ENCODE peak calls at places on chromosomes 12 and 14, in five cellular contexts. One of them, this sample, is unnamed.

GRCh38 chr14:71554959-71555612 is 377.1 kb upstream of the RGS6 start:
- DNase-seq in activated naive CD4-positive, alpha-beta T cell: no peak
- DNase-seq in hepatic stellate cell: no peak
- DNase-seq in NCI-H1092: no peak
- DNase-seq in breast epithelium: no peak
- DNase-seq in this sample: no peak

GRCh38 chr12:46267618-46268348 is 1.1 kb downstream of the SLC38A1 start:
- DNase-seq in activated naive CD4-positive, alpha-beta T cell: peak; percentile 16
- DNase-seq in breast epithelium: no peak
- DNase-seq in NCI-H1092: peak; percentile 79
- DNase-seq in hepatic stellate cell: peak; percentile 60
- DNase-seq in this sample: no peak

GRCh38 chr12:39803151-39803550 is 183.5 kb upstream of the ABCD2 start:
- DNase-seq in NCI-H1092: no peak
- DNase-seq in activated naive CD4-positive, alpha-beta T cell: no peak
- DNase-seq in breast epithelium: no peak
- DNase-seq in hepatic stellate cell: no peak
- DNase-seq in this sample: no peak

GRCh38 chr12:89731064-89731463 is 22.4 kb upstream of the ATP2B1 start:
- DNase-seq in breast epithelium: no peak
- DNase-seq in activated naive CD4-positive, alpha-beta T cell: no peak
- DNase-seq in NCI-H1092: no peak
- DNase-seq in hepatic stellate cell: no peak
- DNase-seq in this sample: no peak

GRCh38 chr14:52640137-52640536 is 55.2 kb downstream of the ERO1A start:
- DNase-seq in NCI-H1092: no peak
- DNase-seq in breast epithelium: no peak
- DNase-seq in activated naive CD4-positive, alpha-beta T cell: no peak
- DNase-seq in hepatic stellate cell: no peak
- DNase-seq in this sample: no peak

GRCh38 chr12:113912761-113913295 is 53.3 kb downstream of the RBM19 start:
- DNase-seq in activated naive CD4-positive, alpha-beta T cell: peak; percentile 5
- DNase-seq in hepatic stellate cell: peak; percentile 81
- DNase-seq in NCI-H1092: no peak
- DNase-seq in breast epithelium: peak; percentile 69
- DNase-seq in this sample: peak; percentile 84

GRCh38 chr14:103058209-103059055 is 1.1 kb upstream of the CDC42BPB start:
- DNase-seq in NCI-H1092: no peak
- DNase-seq in hepatic stellate cell: no peak
- DNase-seq in breast epithelium: no peak
- DNase-seq in activated naive CD4-positive, alpha-beta T cell: no peak
- DNase-seq in this sample: no peak

GRCh38 chr12:12975322-12976077 is 23.5 kb upstream of the GPRC5D start:
- DNase-seq in breast epithelium: no peak
- DNase-seq in hepatic stellate cell: peak; percentile 45
- DNase-seq in activated naive CD4-positive, alpha-beta T cell: no peak
- DNase-seq in NCI-H1092: no peak
- DNase-seq in this sample: peak; percentile 74

GRCh38 chr14:34997762-34998161 is 15.0 kb downstream of the SRP54 start:
- DNase-seq in activated naive CD4-positive, alpha-beta T cell: no peak
- DNase-seq in NCI-H1092: no peak
- DNase-seq in hepatic stellate cell: no peak
- DNase-seq in breast epithelium: no peak
- DNase-seq in this sample: no peak

GRCh38 chr12:66189476-66189823 is 436 bp downstream of the IRAK3 start:
- DNase-seq in NCI-H1092: no peak
- DNase-seq in breast epithelium: no peak
- DNase-seq in activated naive CD4-positive, alpha-beta T cell: no peak
- DNase-seq in hepatic stellate cell: no peak
- DNase-seq in this sample: no peak

GRCh38 chr12:85092814-85093370 is 56.7 kb downstream of the LRRIQ1 start:
- DNase-seq in activated naive CD4-positive, alpha-beta T cell: no peak
- DNase-seq in NCI-H1092: no peak
- DNase-seq in breast epithelium: no peak
- DNase-seq in hepatic stellate cell: no peak
- DNase-seq in this sample: no peak

GRCh38 chr14:22555573-22556011 is 33.4 kb downstream of the DAD1 start:
- DNase-seq in activated naive CD4-positive, alpha-beta T cell: no peak
- DNase-seq in hepatic stellate cell: no peak
- DNase-seq in breast epithelium: no peak
- DNase-seq in NCI-H1092: no peak
- DNase-seq in this sample: no peak

GRCh38 chr12:124195226-124195938 is 99.5 kb upstream of the RFLNA start:
- DNase-seq in breast epithelium: no peak
- DNase-seq in hepatic stellate cell: no peak
- DNase-seq in NCI-H1092: no peak
- DNase-seq in activated naive CD4-positive, alpha-beta T cell: no peak
- DNase-seq in this sample: no peak

GRCh38 chr12:9244894-9245293 is 36.7 kb upstream of the PZP start:
- DNase-seq in breast epithelium: no peak
- DNase-seq in NCI-H1092: no peak
- DNase-seq in hepatic stellate cell: no peak
- DNase-seq in activated naive CD4-positive, alpha-beta T cell: no peak
- DNase-seq in this sample: no peak

GRCh38 chr12:76627346-76628135 is 68.0 kb upstream of the OSBPL8 start:
- DNase-seq in activated naive CD4-positive, alpha-beta T cell: no peak
- DNase-seq in hepatic stellate cell: no peak
- DNase-seq in breast epithelium: no peak
- DNase-seq in NCI-H1092: no peak
- DNase-seq in this sample: no peak

GRCh38 chr14:33938131-33938949 is 12.5 kb downstream of the EGLN3 start:
- DNase-seq in hepatic stellate cell: no peak
- DNase-seq in activated naive CD4-positive, alpha-beta T cell: no peak
- DNase-seq in breast epithelium: peak; percentile 73
- DNase-seq in NCI-H1092: peak; percentile 63
- DNase-seq in this sample: peak; percentile 63

GRCh38 chr12:38053655-38054464 is 262.7 kb upstream of the ALG10B start:
- DNase-seq in NCI-H1092: no peak
- DNase-seq in activated naive CD4-positive, alpha-beta T cell: no peak
- DNase-seq in hepatic stellate cell: no peak
- DNase-seq in breast epithelium: peak; percentile 65
- DNase-seq in this sample: peak; percentile 93

GRCh38 chr14:89360277-89360676 is 56.8 kb downstream of the FOXN3 start:
- DNase-seq in hepatic stellate cell: no peak
- DNase-seq in NCI-H1092: no peak
- DNase-seq in breast epithelium: no peak
- DNase-seq in activated naive CD4-positive, alpha-beta T cell: no peak
- DNase-seq in this sample: no peak